ENCODE peak calls at places on chromosomes 13 and 19, in seven cellular contexts. X is H1, R is IMR-90, N is mesenchymal stem cell, B is mesendoderm, Z is H9, C is trophoblast cell. S is an unnamed sample.

GRCh38 chr19:18291590-18292459 is 10.4 kb upstream of the JUND start:
- DNase-seq in X (no peak), R (peak; percentile 75), N (peak; percentile 87), B (peak; percentile 94), Z (peak; percentile 81), C (peak; percentile 77), S (no peak)

GRCh38 chr13:44930907-44931676 is 58.2 kb downstream of the NUFIP1 start:
- DNase-seq in X (no peak), R (no peak), N (peak; percentile 62), B (peak; percentile 44), Z (no peak), C (peak; percentile 17), S (no peak)

GRCh38 chr13:108981407-108981806 is 352.0 kb downstream of the MYO16 start:
- DNase-seq in X (no peak), R (no peak), N (no peak), B (no peak), Z (no peak), C (no peak), S (no peak)

GRCh38 chr19:34274284-34274826 is 20.0 kb downstream of the GARRE1 start:
- DNase-seq in X (no peak), R (peak; percentile 26), N (peak; percentile 48), B (no peak), Z (no peak), C (no peak), S (no peak)

GRCh38 chr19:21587549-21587948 is 82.1 kb downstream of the ZNF429 start:
- DNase-seq in X (no peak), R (no peak), N (no peak), B (no peak), Z (no peak), C (no peak), S (no peak)

GRCh38 chr13:25689539-25689938 is 317.8 kb downstream of the ATP8A2 start:
- DNase-seq in X (no peak), R (no peak), N (no peak), B (no peak), Z (no peak), C (no peak), S (no peak)

GRCh38 chr13:24290280-24290932 is 19.0 kb upstream of the C1QTNF9 start:
- DNase-seq in X (no peak), R (no peak), N (no peak), B (no peak), Z (no peak), C (no peak), S (no peak)

GRCh38 chr19:7779631-7780486 is 16.8 kb downstream of the CLEC4M start:
- DNase-seq in X (no peak), R (no peak), N (no peak), B (no peak), Z (no peak), C (peak; percentile 87), S (no peak)

GRCh38 chr19:7540761-7541480 is 5.4 kb downstream of the PNPLA6 start:
- DNase-seq in X (peak; percentile 56), R (peak; percentile 65), N (no peak), B (peak; percentile 78), Z (peak; percentile 91), C (no peak), S (no peak)

GRCh38 chr19:42420055-42420544 is 7.1 kb downstream of the LIPE start:
- DNase-seq in X (no peak), R (peak; percentile 78), N (peak; percentile 49), B (peak; percentile 78), Z (peak; percentile 74), C (peak; percentile 44), S (no peak)

GRCh38 chr13:105638446-105638845 is 897.0 kb downstream of the EFNB2 start:
- DNase-seq in X (no peak), R (peak; percentile 8), N (peak; percentile 6), B (no peak), Z (no peak), C (no peak), S (no peak)

GRCh38 chr13:111552891-111553637 is 232.6 kb downstream of the TEX29 start:
- DNase-seq in X (no peak), R (no peak), N (no peak), B (no peak), Z (no peak), C (no peak), S (no peak)

GRCh38 chr19:57587529-57587928 is 3.6 kb downstream of the ZIK1 start:
- DNase-seq in X (no peak), R (peak; percentile 87), N (no peak), B (no peak), Z (no peak), C (no peak), S (no peak)

GRCh38 chr13:79674765-79675515 is 194.0 kb downstream of the NDFIP2 start:
- DNase-seq in X (no peak), R (no peak), N (no peak), B (no peak), Z (no peak), C (no peak), S (no peak)

GRCh38 chr19:37845932-37846331 is 60.5 kb downstream of the WDR87 start:
- DNase-seq in X (no peak), R (peak; percentile 24), N (no peak), B (no peak), Z (no peak), C (no peak), S (no peak)

GRCh38 chr19:30696514-30696913 is 324.3 kb downstream of the ZNF536 start:
- DNase-seq in X (peak; percentile 65), R (peak; percentile 9), N (no peak), B (peak; percentile 94), Z (peak; percentile 87), C (peak; percentile 20), S (no peak)

GRCh38 chr19:16463991-16464575 is 7.7 kb downstream of the EPS15L1 start:
- DNase-seq in X (no peak), R (peak; percentile 64), N (peak; percentile 61), B (peak; percentile 68), Z (no peak), C (peak; percentile 69), S (no peak)

GRCh38 chr13:31846984-31847752 is 107.8 kb downstream of the RXFP2 start:
- DNase-seq in X (no peak), R (no peak), N (peak; percentile 7), B (peak; percentile 29), Z (no peak), C (no peak), S (no peak)

GRCh38 chr19:38210458-38210987 is 13.5 kb downstream of the DPF1 start:
- DNase-seq in X (no peak), R (peak; percentile 28), N (peak; percentile 38), B (peak; percentile 91), Z (peak; percentile 92), C (no peak), S (peak; percentile 87)

GRCh38 chr19:16088351-16088984 is 12.2 kb downstream of the TPM4 start:
- DNase-seq in X (no peak), R (no peak), N (no peak), B (no peak), Z (no peak), C (no peak), S (no peak)

GRCh38 chr13:22897571-22898314 is 283.0 kb upstream of the SGCG start:
- DNase-seq in X (no peak), R (no peak), N (no peak), B (no peak), Z (no peak), C (no peak), S (no peak)
- H4K8ac ChIP-seq in X (no peak overlapping the region), R (no peak overlapping the region), N (no peak overlapping the region), B (no peak overlapping the region), Z (no peak overlapping the region), C (no peak overlapping the region), S (no peak overlapping the region)

GRCh38 chr19:35528218-35529038 is at the start of gene SBSN:
- DNase-seq in X (no peak), R (peak; percentile 84), N (peak; percentile 54), B (no peak), Z (no peak), C (no peak), S (no peak)
- H4K8ac ChIP-seq in X (no peak within 1 kb of the TSS), R (peak within 1 kb of the TSS; percentile 1), N (no peak within 1 kb of the TSS), B (no peak within 1 kb of the TSS), Z (no peak within 1 kb of the TSS), C (no peak within 1 kb of the TSS), S (no peak within 1 kb of the TSS)

GRCh38 chr19:1646931-1647663 is 5.3 kb downstream of the TCF3 start:
- DNase-seq in X (no peak), R (no peak), N (no peak), B (no peak), Z (no peak), C (no peak), S (no peak)
- H4K8ac ChIP-seq in X (no peak overlapping the region), R (no peak overlapping the region), N (no peak overlapping the region), B (no peak overlapping the region), Z (no peak overlapping the region), C (no peak overlapping the region), S (no peak overlapping the region)

GRCh38 chr19:36773223-36773579 is 594 bp upstream of the ZNF850 start:
- DNase-seq in X (no peak), R (no peak), N (no peak), B (no peak), Z (no peak), C (no peak), S (no peak)
- H4K8ac ChIP-seq in X (no peak overlapping the region), R (peak overlapping the region; percentile 90), N (peak overlapping the region; percentile 86), B (no peak overlapping the region), Z (no peak overlapping the region), C (peak overlapping the region; percentile 70), S (no peak overlapping the region)

DNA sequence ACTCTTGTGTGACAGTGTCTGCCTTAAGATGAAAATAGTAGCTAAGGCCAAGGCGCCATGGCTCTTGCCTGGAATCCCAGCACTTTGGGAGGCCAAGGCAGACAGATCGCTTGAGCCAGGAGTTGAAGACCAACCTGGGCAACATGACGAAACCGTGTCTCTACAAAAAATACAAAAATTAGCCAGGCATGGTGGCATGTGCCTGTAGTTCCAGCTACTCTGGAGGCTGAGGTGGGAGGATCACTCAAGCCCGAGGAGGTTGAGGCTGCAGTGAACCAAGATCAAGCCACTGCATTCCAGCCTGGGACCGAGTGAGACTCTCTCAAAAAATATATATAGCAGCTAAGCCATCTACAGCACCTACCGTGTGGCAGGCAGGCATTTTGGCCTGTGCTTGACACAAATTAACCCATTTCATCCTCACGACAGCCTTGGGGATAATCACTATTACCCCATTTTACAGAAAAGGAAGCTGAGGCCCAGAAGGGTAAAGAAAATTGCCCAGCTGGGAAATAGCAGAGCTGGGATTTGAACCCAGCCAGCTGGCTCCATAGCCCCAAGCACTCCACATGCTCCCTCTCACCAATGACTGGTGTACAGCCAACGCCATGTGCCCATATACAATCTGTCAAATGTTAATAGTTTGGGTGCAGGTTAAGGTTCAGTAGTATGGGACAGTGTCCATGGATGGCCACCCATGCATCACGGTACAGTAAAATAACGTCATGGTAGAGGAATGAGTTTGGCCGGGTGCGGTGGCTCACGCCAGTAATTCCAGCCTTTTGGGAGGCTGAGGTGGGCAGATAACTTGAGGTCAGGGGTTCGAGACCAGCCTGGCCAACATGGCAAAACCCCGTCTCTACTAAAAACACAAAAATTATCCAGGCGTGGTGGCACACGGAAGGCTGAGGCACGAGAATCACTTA is 3.1 kb downstream of the SLC1A5 start:
- DNase-seq in X (no peak), R (peak; percentile 38), N (no peak), B (no peak), Z (no peak), C (no peak), S (no peak)
- H4K8ac ChIP-seq in X (peak overlapping the region; percentile 62), R (peak overlapping the region; percentile 89), N (no peak overlapping the region), B (no peak overlapping the region), Z (no peak overlapping the region), C (no peak overlapping the region), S (no peak overlapping the region)

DNA sequence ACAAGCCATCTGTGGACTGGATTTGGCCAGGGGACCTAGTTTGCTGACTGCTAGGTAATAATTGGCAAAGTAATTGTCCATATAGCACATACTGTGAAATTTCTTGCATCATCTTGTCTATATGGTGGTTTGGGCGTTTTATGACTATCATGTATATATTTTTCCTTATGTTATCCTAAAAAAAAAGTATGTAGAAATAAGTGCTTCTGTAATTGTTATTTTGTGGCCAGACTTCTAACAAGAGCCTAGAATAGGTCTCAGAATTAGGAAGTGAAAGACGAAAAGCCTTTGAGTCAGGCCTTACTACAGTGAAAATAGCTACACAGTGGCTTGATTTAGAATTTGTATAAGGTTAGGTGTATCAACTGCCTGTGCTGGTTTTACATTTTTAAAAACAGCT is 4.2 kb downstream of the FNDC3A start:
- DNase-seq in X (no peak), R (no peak), N (no peak), B (no peak), Z (no peak), C (no peak), S (no peak)
- H4K8ac ChIP-seq in X (no peak overlapping the region), R (no peak overlapping the region), N (no peak overlapping the region), B (no peak overlapping the region), Z (no peak overlapping the region), C (no peak overlapping the region), S (no peak overlapping the region)